ENCODE peak calls at places on chromosome 2, in six cellular contexts. F, R, B, C, A and T are unnamed samples.

GRCh38 chr2:47344890-47345583 is 57.9 kb upstream of the MSH2 start:
- DNase-seq in B (no peak), C (peak), F (peak), R (peak), A (peak), T (peak)

GRCh38 chr2:108978709-108979111 is 10.3 kb downstream of the EDAR start:
- DNase-seq in B (no peak), C (no peak), A (no peak), F (no peak), R (no peak), T (no peak)

GRCh38 chr2:240877460-240878340 is 9.1 kb downstream of the AGXT start:
- DNase-seq in F (no peak), A (peak), B (no peak), C (no peak), R (no peak), T (no peak)

GRCh38 chr2:100242891-100243670 is 79.2 kb downstream of the LONRF2 start:
- DNase-seq in A (peak), C (no peak), B (no peak), F (peak), R (peak), T (peak)

GRCh38 chr2:50492452-50492851 is 539.5 kb downstream of the NRXN1 start:
- DNase-seq in R (peak), B (peak), F (peak), C (peak), A (peak), T (peak)

GRCh38 chr2:209762564-209762963 is 9.1 kb upstream of the UNC80 start:
- DNase-seq in R (no peak), F (no peak), C (no peak), A (no peak), B (no peak), T (no peak)

GRCh38 chr2:215236131-215236530 is 75.7 kb upstream of the ATIC start:
- DNase-seq in A (no peak), B (no peak), F (no peak), R (no peak), C (no peak), T (no peak)

GRCh38 chr2:158072361-158072760 is 29.3 kb upstream of the UPP2 start:
- DNase-seq in A (no peak), B (no peak), F (no peak), R (no peak), C (no peak), T (no peak)

GRCh38 chr2:104481341-104481740 is 372.6 kb upstream of the POU3F3 start:
- DNase-seq in A (no peak), R (no peak), C (no peak), F (no peak), B (no peak), T (no peak)

DNA sequence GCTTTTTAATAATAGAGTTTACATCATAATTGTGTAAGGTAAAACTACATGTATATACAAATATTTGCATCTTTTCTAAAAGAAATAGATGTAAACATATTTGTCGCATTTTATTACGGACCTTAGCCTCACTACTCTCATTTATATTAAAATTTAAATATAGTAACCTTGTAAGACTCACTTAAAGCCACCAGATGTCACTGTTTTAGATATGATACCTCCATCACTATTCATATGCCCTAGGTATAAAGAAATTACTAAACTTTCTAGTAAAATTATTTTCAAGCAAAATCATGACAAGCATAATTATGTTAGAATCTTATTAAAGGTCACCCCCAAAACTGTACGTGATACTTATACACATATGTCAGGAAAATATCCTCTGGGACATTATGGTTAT is 674.3 kb upstream of the REG3G start:
- DNase-seq in R (no peak), F (no peak), A (peak), B (no peak), C (no peak), T (peak)
- TF ChIP-seq JUND in R (no peak), F (no peak), A (no peak), B (no peak), C (no peak), T (no peak)

DNA sequence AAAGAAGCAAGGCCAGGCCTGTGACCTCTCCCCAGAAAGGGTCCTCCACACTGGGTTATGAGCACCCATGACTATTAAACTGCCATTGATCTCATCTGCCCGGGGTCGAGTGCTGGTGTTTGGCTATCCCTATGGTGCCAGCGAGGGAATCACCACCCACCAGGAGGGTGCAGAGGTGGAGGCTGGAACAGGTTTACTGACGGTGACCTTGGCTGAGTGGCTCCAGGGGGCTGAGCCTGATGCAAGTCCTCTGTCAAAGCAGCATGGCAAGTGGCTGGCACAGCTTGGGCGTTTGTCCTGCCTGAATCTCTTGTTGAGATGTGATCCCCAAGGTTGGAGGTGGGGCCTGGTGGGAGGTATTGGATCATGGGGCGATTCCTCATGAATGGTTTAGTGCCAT is 196.4 kb upstream of the HDAC4 start:
- DNase-seq in B (no peak), A (no peak), F (no peak), C (no peak), R (no peak), T (no peak)
- TF ChIP-seq JUND in B (no peak), A (no peak), F (no peak), C (no peak), R (no peak), T (no peak)

GRCh38 chr2:224937887-224938286 is 104.4 kb downstream of the DOCK10 start:
- DNase-seq in F (no peak), C (no peak), A (no peak), B (peak), R (no peak), T (no peak)

GRCh38 chr2:224940618-224941017 is 101.7 kb downstream of the DOCK10 start:
- DNase-seq in R (no peak), B (no peak), F (no peak), A (no peak), C (no peak), T (no peak)

GRCh38 chr2:224941958-224942357 is 100.3 kb downstream of the DOCK10 start:
- DNase-seq in R (no peak), B (no peak), C (no peak), F (no peak), A (no peak), T (no peak)

GRCh38 chr2:224934542-224935188 is 107.6 kb downstream of the DOCK10 start:
- DNase-seq in A (no peak), F (no peak), R (no peak), B (no peak), C (no peak), T (no peak)

GRCh38 chr2:224938670-224939309 is 103.5 kb downstream of the DOCK10 start:
- DNase-seq in C (no peak), A (no peak), B (no peak), F (no peak), R (no peak), T (no peak)
- TF ChIP-seq JUND in C (no peak), A (peak), B (no peak), F (no peak), R (no peak), T (no peak)

GRCh38 chr2:146128216-146128615 is 1608.3 kb upstream of the ZEB2 start:
- DNase-seq in R (no peak), C (no peak), A (no peak), B (no peak), F (no peak), T (no peak)

GRCh38 chr2:146129231-146129630 is 1609.3 kb upstream of the ZEB2 start:
- DNase-seq in R (no peak), A (no peak), B (no peak), F (no peak), C (no peak), T (no peak)

GRCh38 chr2:146123714-146124113 is 1603.8 kb upstream of the ZEB2 start:
- DNase-seq in F (no peak), A (no peak), C (no peak), B (no peak), R (no peak), T (no peak)

GRCh38 chr2:146123256-146123655 is 1603.3 kb upstream of the ZEB2 start:
- DNase-seq in B (no peak), A (no peak), R (no peak), F (no peak), C (no peak), T (no peak)

DNA sequence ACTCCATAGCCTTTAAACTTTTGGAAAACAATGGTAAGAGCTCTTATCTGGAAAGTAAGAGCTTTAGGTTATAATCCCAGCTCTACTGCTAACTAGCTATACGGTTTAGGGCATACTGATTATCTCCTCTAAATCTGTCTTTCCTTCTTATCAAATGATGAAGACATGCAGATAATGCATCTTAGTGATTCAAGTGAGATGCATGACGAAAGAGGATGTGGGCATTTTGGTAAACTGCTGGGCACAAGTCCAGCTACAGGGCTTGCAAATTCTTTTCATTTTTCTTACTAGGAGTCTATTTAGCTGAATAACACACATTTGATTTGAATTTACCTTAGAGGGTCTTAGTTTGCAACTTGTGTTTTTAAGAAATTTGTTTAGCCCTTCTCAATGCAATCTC is 1604.8 kb upstream of the ZEB2 start:
- DNase-seq in A (no peak), C (no peak), R (no peak), B (no peak), F (no peak), T (no peak)
- TF ChIP-seq JUND in A (peak), C (no peak), R (no peak), B (no peak), F (no peak), T (no peak)